ENCODE peak calls at places on chromosomes 1 and 21, in seven cellular contexts. One of them, this sample, is unnamed.

GRCh38 chr21:22416555-22416954 is 1418.3 kb downstream of the NCAM2 start:
- DNase-seq in aorta: no peak
- DNase-seq in RWPE2: no peak
- DNase-seq in mesenchymal stem cell: no peak
- DNase-seq in heart left ventricle: no peak
- DNase-seq in endodermal cell: no peak
- DNase-seq in GM12864: no peak
- DNase-seq in this sample: no peak

GRCh38 chr1:92623187-92623778 is 136.6 kb upstream of the GFI1 start:
- DNase-seq in aorta: no peak
- DNase-seq in RWPE2: no peak
- DNase-seq in mesenchymal stem cell: peak
- DNase-seq in heart left ventricle: no peak
- DNase-seq in endodermal cell: no peak
- DNase-seq in GM12864: no peak
- DNase-seq in this sample: no peak

GRCh38 chr1:46179138-46180081 is 3.1 kb upstream of the P3R3URF start:
- DNase-seq in aorta: peak
- DNase-seq in RWPE2: no peak
- DNase-seq in mesenchymal stem cell: peak
- DNase-seq in heart left ventricle: peak
- DNase-seq in endodermal cell: peak
- DNase-seq in GM12864: peak
- DNase-seq in this sample: peak

GRCh38 chr1:172308577-172308976 is 111.9 kb upstream of the C1orf105 start:
- DNase-seq in aorta: no peak
- DNase-seq in RWPE2: no peak
- DNase-seq in mesenchymal stem cell: peak
- DNase-seq in heart left ventricle: no peak
- DNase-seq in endodermal cell: no peak
- DNase-seq in GM12864: no peak
- DNase-seq in this sample: no peak

GRCh38 chr1:171628225-171628624 is 6.2 kb downstream of the MYOCOS start:
- DNase-seq in aorta: peak
- DNase-seq in RWPE2: no peak
- DNase-seq in mesenchymal stem cell: no peak
- DNase-seq in heart left ventricle: no peak
- DNase-seq in endodermal cell: no peak
- DNase-seq in GM12864: no peak
- DNase-seq in this sample: no peak

GRCh38 chr1:66300986-66301451 is 232.9 kb upstream of the SGIP1 start:
- DNase-seq in aorta: no peak
- DNase-seq in RWPE2: no peak
- DNase-seq in mesenchymal stem cell: peak
- DNase-seq in heart left ventricle: no peak
- DNase-seq in endodermal cell: no peak
- DNase-seq in GM12864: peak
- DNase-seq in this sample: no peak

GRCh38 chr1:97567000-97567749 is 353.7 kb downstream of the DPYD start:
- DNase-seq in aorta: no peak
- DNase-seq in RWPE2: no peak
- DNase-seq in mesenchymal stem cell: no peak
- DNase-seq in heart left ventricle: no peak
- DNase-seq in endodermal cell: peak
- DNase-seq in GM12864: no peak
- DNase-seq in this sample: no peak

GRCh38 chr21:34336756-34337391 is 26.9 kb upstream of the KCNE2 start:
- DNase-seq in aorta: no peak
- DNase-seq in RWPE2: no peak
- DNase-seq in mesenchymal stem cell: peak
- DNase-seq in heart left ventricle: no peak
- DNase-seq in endodermal cell: no peak
- DNase-seq in GM12864: no peak
- DNase-seq in this sample: no peak

GRCh38 chr1:157132602-157133167 is 5.5 kb downstream of the ETV3 start:
- DNase-seq in aorta: no peak
- DNase-seq in RWPE2: no peak
- DNase-seq in mesenchymal stem cell: no peak
- DNase-seq in heart left ventricle: no peak
- DNase-seq in endodermal cell: no peak
- DNase-seq in GM12864: no peak
- DNase-seq in this sample: no peak

GRCh38 chr1:13908128-13908527 is 208.1 kb downstream of the PRDM2 start:
- DNase-seq in aorta: no peak
- DNase-seq in RWPE2: no peak
- DNase-seq in mesenchymal stem cell: no peak
- DNase-seq in heart left ventricle: no peak
- DNase-seq in endodermal cell: no peak
- DNase-seq in GM12864: peak
- DNase-seq in this sample: no peak

GRCh38 chr1:227357229-227358078 is 39.2 kb upstream of the CDC42BPA start:
- DNase-seq in aorta: peak
- DNase-seq in RWPE2: peak
- DNase-seq in mesenchymal stem cell: peak
- DNase-seq in heart left ventricle: peak
- DNase-seq in endodermal cell: peak
- DNase-seq in GM12864: no peak
- DNase-seq in this sample: peak

DNA sequence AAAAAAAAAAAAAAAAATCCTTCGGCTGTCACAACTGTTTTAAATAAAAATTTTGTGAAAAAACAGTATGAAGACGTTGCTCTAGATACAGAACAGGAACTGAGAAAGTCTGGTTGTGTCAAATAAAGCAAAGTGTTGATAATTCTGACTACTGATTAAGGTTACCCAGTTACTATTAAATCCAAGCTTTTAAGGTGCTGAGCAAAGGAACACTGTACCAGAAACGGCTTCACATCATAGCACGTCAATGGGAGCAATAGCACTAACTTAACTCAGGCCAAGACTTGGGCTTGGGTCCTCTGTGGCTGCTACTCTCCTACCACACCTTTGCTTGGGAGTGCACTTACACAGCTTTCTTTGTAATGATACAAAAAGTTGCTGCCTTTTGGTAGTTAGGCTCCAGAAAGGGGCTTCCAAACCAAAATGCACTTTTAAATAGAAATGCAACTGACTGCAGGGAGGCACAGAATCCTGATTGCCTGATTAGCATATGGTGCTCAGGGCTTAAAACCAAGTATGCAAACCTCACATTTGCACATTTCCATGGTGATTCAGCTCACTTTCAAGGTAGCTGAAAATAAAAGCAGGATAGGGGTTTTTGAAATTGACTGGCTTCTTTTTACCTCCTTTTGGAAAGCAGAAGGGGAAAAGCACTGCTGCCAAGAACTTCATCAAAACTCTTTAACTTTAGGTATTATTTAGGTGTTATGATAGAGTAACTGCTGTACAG is 6.3 kb downstream of the MCL1 start:
- DNase-seq in aorta: no peak
- DNase-seq in RWPE2: no peak
- DNase-seq in mesenchymal stem cell: peak
- DNase-seq in heart left ventricle: no peak
- DNase-seq in endodermal cell: peak
- DNase-seq in GM12864: no peak
- DNase-seq in this sample: no peak
- H3K4me3 ChIP-seq in aorta: peak
- H3K4me3 ChIP-seq in RWPE2: no peak
- H3K4me3 ChIP-seq in mesenchymal stem cell: peak
- H3K4me3 ChIP-seq in heart left ventricle: no peak
- H3K4me3 ChIP-seq in endodermal cell: no peak
- H3K4me3 ChIP-seq in GM12864: peak
- H3K4me3 ChIP-seq in this sample: no peak

GRCh38 chr1:6260433-6260934 is 414 bp downstream of the GPR153 start:
- DNase-seq in aorta: no peak
- DNase-seq in RWPE2: no peak
- DNase-seq in mesenchymal stem cell: peak
- DNase-seq in heart left ventricle: no peak
- DNase-seq in endodermal cell: peak
- DNase-seq in GM12864: no peak
- DNase-seq in this sample: peak
- H3K4me3 ChIP-seq in aorta: peak
- H3K4me3 ChIP-seq in RWPE2: peak
- H3K4me3 ChIP-seq in mesenchymal stem cell: peak
- H3K4me3 ChIP-seq in heart left ventricle: peak
- H3K4me3 ChIP-seq in endodermal cell: no peak
- H3K4me3 ChIP-seq in GM12864: peak
- H3K4me3 ChIP-seq in this sample: peak

DNA sequence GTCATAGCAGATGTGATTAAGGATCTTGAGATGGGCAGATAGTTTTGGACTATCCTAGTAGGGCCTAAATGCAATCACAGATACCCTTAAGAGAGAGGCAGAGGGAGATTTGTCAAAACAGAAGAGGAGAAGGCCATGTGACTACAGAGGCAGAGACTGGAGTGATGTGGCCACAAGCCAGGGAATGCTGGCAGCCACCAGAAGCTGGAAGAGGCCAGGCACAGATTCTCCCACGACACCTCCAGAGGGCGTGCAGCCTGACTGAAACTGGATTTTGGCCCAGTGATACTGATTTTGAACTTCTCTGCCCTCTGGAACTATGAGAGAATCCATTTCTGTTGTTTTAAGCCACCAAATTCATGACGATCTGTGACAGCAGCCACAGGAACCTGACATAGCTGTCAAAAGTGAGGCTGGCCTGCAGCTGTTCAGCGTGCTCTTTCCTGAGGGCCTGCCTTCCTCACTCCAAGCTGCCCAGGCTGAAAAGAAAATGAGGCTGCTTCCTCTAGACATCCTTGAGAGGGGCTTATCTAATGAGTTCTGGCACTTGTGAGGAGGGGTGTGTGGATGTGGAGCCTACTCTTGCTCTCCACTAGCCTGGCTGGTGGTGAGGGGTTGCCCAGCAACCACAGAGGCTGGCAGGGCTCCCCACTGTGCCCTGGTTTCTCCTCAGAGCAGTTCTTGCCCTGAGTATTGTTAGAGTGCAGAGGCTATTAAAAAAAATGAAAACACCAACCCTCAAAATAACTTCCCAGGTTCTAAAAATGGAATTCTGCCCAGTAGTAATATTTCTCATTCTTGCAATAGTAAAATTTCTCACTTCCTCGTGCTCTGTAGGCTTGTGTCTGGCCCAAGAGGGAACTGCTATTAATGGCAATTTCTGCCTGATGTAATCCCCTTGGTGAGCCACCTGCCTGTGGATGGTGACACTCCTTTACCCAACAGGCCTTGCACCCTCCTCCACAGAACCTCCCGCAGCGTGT is 52.4 kb upstream of the EPS8L3 start:
- DNase-seq in aorta: no peak
- DNase-seq in RWPE2: no peak
- DNase-seq in mesenchymal stem cell: no peak
- DNase-seq in heart left ventricle: no peak
- DNase-seq in endodermal cell: peak
- DNase-seq in GM12864: peak
- DNase-seq in this sample: no peak
- H3K4me3 ChIP-seq in aorta: no peak
- H3K4me3 ChIP-seq in RWPE2: no peak
- H3K4me3 ChIP-seq in mesenchymal stem cell: peak
- H3K4me3 ChIP-seq in heart left ventricle: no peak
- H3K4me3 ChIP-seq in endodermal cell: no peak
- H3K4me3 ChIP-seq in GM12864: no peak
- H3K4me3 ChIP-seq in this sample: no peak

GRCh38 chr1:9039761-9040658 is 13.8 kb upstream of the SLC2A7 start:
- DNase-seq in aorta: no peak
- DNase-seq in RWPE2: no peak
- DNase-seq in mesenchymal stem cell: no peak
- DNase-seq in heart left ventricle: no peak
- DNase-seq in endodermal cell: no peak
- DNase-seq in GM12864: no peak
- DNase-seq in this sample: no peak
- H3K4me3 ChIP-seq in aorta: no peak
- H3K4me3 ChIP-seq in RWPE2: no peak
- H3K4me3 ChIP-seq in mesenchymal stem cell: no peak
- H3K4me3 ChIP-seq in heart left ventricle: no peak
- H3K4me3 ChIP-seq in endodermal cell: no peak
- H3K4me3 ChIP-seq in GM12864: no peak
- H3K4me3 ChIP-seq in this sample: no peak

DNA sequence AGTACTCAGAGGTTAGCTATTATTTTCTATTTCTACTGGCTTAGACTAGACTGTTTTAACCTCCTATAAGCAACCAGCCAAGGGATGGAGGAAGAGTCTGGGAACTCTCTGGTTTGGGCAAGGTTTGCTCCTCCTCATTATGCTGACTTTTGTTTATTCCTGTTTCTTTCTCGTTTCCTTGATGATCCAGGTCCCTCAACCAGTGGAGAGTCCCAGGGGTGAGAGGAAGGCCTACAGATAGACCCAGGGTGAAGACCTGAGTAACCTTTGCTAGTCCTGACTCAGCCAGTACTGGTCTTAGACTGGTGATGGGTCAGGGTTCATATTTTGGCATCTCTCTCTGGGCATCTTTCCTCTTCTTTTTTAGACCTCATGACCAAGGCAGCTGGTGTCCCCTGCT is 5.4 kb downstream of the TUFT1 start:
- DNase-seq in aorta: no peak
- DNase-seq in RWPE2: no peak
- DNase-seq in mesenchymal stem cell: peak
- DNase-seq in heart left ventricle: no peak
- DNase-seq in endodermal cell: no peak
- DNase-seq in GM12864: no peak
- DNase-seq in this sample: no peak
- H3K4me3 ChIP-seq in aorta: no peak
- H3K4me3 ChIP-seq in RWPE2: no peak
- H3K4me3 ChIP-seq in mesenchymal stem cell: no peak
- H3K4me3 ChIP-seq in heart left ventricle: no peak
- H3K4me3 ChIP-seq in endodermal cell: no peak
- H3K4me3 ChIP-seq in GM12864: no peak
- H3K4me3 ChIP-seq in this sample: no peak

DNA sequence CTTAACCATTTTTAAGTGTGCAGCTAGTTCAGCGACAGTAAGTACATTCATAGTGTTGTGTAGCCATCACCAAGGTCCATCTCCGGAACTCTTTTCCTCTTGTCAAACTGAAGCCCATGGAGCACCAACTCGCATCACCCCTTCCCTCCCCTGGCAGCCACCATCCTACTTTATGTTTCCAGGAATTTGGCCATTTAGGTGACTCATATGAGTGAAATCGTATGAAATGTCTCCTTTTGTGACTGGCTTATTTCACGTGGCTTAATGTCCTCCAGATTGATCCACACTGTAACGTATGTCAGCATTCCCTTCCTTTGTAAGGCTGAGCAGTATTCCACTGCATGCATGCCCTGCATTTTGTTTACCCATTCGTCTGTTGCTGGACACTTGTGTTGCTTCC is 2.5 kb downstream of the COL6A2 start:
- DNase-seq in aorta: peak
- DNase-seq in RWPE2: no peak
- DNase-seq in mesenchymal stem cell: peak
- DNase-seq in heart left ventricle: no peak
- DNase-seq in endodermal cell: no peak
- DNase-seq in GM12864: no peak
- DNase-seq in this sample: no peak
- H3K4me3 ChIP-seq in aorta: no peak
- H3K4me3 ChIP-seq in RWPE2: no peak
- H3K4me3 ChIP-seq in mesenchymal stem cell: peak
- H3K4me3 ChIP-seq in heart left ventricle: no peak
- H3K4me3 ChIP-seq in endodermal cell: peak
- H3K4me3 ChIP-seq in GM12864: no peak
- H3K4me3 ChIP-seq in this sample: peak